ENCODE peak calls at places on chromosomes 12 and 14, in nine cellular contexts. One of them, this sample, is unnamed.

GRCh38 chr14:59897757-59898383 is 22.1 kb upstream of the LRRC9 start:
- DNase-seq in ovary: no peak
- DNase-seq in Caco-2: peak; percentile 36
- DNase-seq in GM20000: no peak
- DNase-seq in GM13977: peak; percentile 22
- DNase-seq in A549: peak; percentile 13
- DNase-seq in OCI-LY7: peak; percentile 18
- DNase-seq in SK-N-SH: peak; percentile 51
- DNase-seq in gastrocnemius medialis: no peak
- DNase-seq in this sample: peak; percentile 53

GRCh38 chr12:62709321-62709720 is 225.6 kb downstream of the PPM1H start:
- DNase-seq in SK-N-SH: no peak
- DNase-seq in A549: no peak
- DNase-seq in GM20000: no peak
- DNase-seq in gastrocnemius medialis: no peak
- DNase-seq in GM13977: no peak
- DNase-seq in Caco-2: no peak
- DNase-seq in ovary: no peak
- DNase-seq in OCI-LY7: no peak
- DNase-seq in this sample: no peak

GRCh38 chr14:63203618-63204406 is 431 bp upstream of the RHOJ start:
- DNase-seq in OCI-LY7: no peak
- DNase-seq in SK-N-SH: peak; percentile 34
- DNase-seq in GM20000: no peak
- DNase-seq in ovary: peak; percentile 84
- DNase-seq in gastrocnemius medialis: peak; percentile 65
- DNase-seq in GM13977: no peak
- DNase-seq in A549: no peak
- DNase-seq in Caco-2: peak; percentile 40
- DNase-seq in this sample: peak; percentile 76

GRCh38 chr12:80681-81190 is 14.2 kb downstream of the IQSEC3 start:
- DNase-seq in ovary: no peak
- DNase-seq in GM20000: no peak
- DNase-seq in GM13977: no peak
- DNase-seq in SK-N-SH: no peak
- DNase-seq in OCI-LY7: no peak
- DNase-seq in Caco-2: no peak
- DNase-seq in gastrocnemius medialis: no peak
- DNase-seq in A549: no peak
- DNase-seq in this sample: no peak

GRCh38 chr14:43244142-43244625 is 1262.9 kb downstream of the FSCB start:
- DNase-seq in A549: no peak
- DNase-seq in Caco-2: no peak
- DNase-seq in gastrocnemius medialis: no peak
- DNase-seq in GM13977: no peak
- DNase-seq in GM20000: no peak
- DNase-seq in OCI-LY7: no peak
- DNase-seq in SK-N-SH: no peak
- DNase-seq in ovary: no peak
- DNase-seq in this sample: no peak

GRCh38 chr14:60637490-60638452 is 11.5 kb downstream of the SIX1 start:
- DNase-seq in GM13977: no peak
- DNase-seq in OCI-LY7: no peak
- DNase-seq in GM20000: peak; percentile 25
- DNase-seq in Caco-2: no peak
- DNase-seq in A549: no peak
- DNase-seq in ovary: no peak
- DNase-seq in SK-N-SH: peak; percentile 67
- DNase-seq in gastrocnemius medialis: peak; percentile 40
- DNase-seq in this sample: peak; percentile 38

GRCh38 chr12:120055639-120056038 is 60.9 kb downstream of the RAB35 start:
- DNase-seq in A549: no peak
- DNase-seq in gastrocnemius medialis: no peak
- DNase-seq in GM13977: no peak
- DNase-seq in GM20000: no peak
- DNase-seq in SK-N-SH: no peak
- DNase-seq in Caco-2: no peak
- DNase-seq in OCI-LY7: no peak
- DNase-seq in ovary: no peak
- DNase-seq in this sample: no peak

GRCh38 chr14:77041837-77042557 is 13.5 kb upstream of the IRF2BPL start:
- DNase-seq in Caco-2: no peak
- DNase-seq in OCI-LY7: no peak
- DNase-seq in GM13977: no peak
- DNase-seq in gastrocnemius medialis: peak; percentile 89
- DNase-seq in A549: no peak
- DNase-seq in GM20000: no peak
- DNase-seq in SK-N-SH: no peak
- DNase-seq in ovary: peak; percentile 75
- DNase-seq in this sample: no peak

GRCh38 chr14:63418020-63418419 is 99.3 kb upstream of the GPHB5 start:
- DNase-seq in Caco-2: no peak
- DNase-seq in GM20000: peak; percentile 13
- DNase-seq in ovary: no peak
- DNase-seq in SK-N-SH: no peak
- DNase-seq in OCI-LY7: no peak
- DNase-seq in gastrocnemius medialis: no peak
- DNase-seq in A549: no peak
- DNase-seq in GM13977: no peak
- DNase-seq in this sample: no peak

GRCh38 chr12:93376436-93377251 is 1.1 kb upstream of the NUDT4 start:
- DNase-seq in GM20000: no peak
- DNase-seq in Caco-2: peak; percentile 59
- DNase-seq in gastrocnemius medialis: peak; percentile 26
- DNase-seq in GM13977: no peak
- DNase-seq in SK-N-SH: no peak
- DNase-seq in OCI-LY7: no peak
- DNase-seq in A549: no peak
- DNase-seq in ovary: peak; percentile 54
- DNase-seq in this sample: no peak

GRCh38 chr12:14999421-15000047 is 26.7 kb downstream of the PDE6H start:
- DNase-seq in gastrocnemius medialis: no peak
- DNase-seq in SK-N-SH: no peak
- DNase-seq in Caco-2: no peak
- DNase-seq in OCI-LY7: no peak
- DNase-seq in GM13977: no peak
- DNase-seq in A549: no peak
- DNase-seq in ovary: no peak
- DNase-seq in GM20000: no peak
- DNase-seq in this sample: no peak

GRCh38 chr14:54187439-54187838 is 209.4 kb upstream of the CDKN3 start:
- DNase-seq in GM20000: no peak
- DNase-seq in A549: no peak
- DNase-seq in GM13977: no peak
- DNase-seq in SK-N-SH: no peak
- DNase-seq in ovary: no peak
- DNase-seq in Caco-2: no peak
- DNase-seq in OCI-LY7: no peak
- DNase-seq in gastrocnemius medialis: no peak
- DNase-seq in this sample: no peak

GRCh38 chr14:80239631-80240030 is 28.3 kb upstream of the DIO2 start:
- DNase-seq in GM13977: no peak
- DNase-seq in gastrocnemius medialis: no peak
- DNase-seq in A549: no peak
- DNase-seq in OCI-LY7: no peak
- DNase-seq in Caco-2: no peak
- DNase-seq in ovary: no peak
- DNase-seq in GM20000: no peak
- DNase-seq in SK-N-SH: no peak
- DNase-seq in this sample: no peak

GRCh38 chr12:83945871-83946270 is 966.7 kb downstream of the SLC6A15 start:
- DNase-seq in A549: peak; percentile 4
- DNase-seq in SK-N-SH: no peak
- DNase-seq in Caco-2: no peak
- DNase-seq in gastrocnemius medialis: no peak
- DNase-seq in ovary: no peak
- DNase-seq in GM13977: no peak
- DNase-seq in OCI-LY7: no peak
- DNase-seq in GM20000: no peak
- DNase-seq in this sample: no peak

GRCh38 chr12:42024495-42024830 is 120.2 kb downstream of the GXYLT1 start:
- DNase-seq in gastrocnemius medialis: no peak
- DNase-seq in OCI-LY7: no peak
- DNase-seq in SK-N-SH: no peak
- DNase-seq in Caco-2: no peak
- DNase-seq in ovary: no peak
- DNase-seq in A549: no peak
- DNase-seq in GM20000: no peak
- DNase-seq in GM13977: no peak
- DNase-seq in this sample: no peak

GRCh38 chr14:52767058-52767833 is 24.2 kb downstream of the GNPNAT1 start:
- DNase-seq in ovary: no peak
- DNase-seq in GM13977: no peak
- DNase-seq in A549: no peak
- DNase-seq in gastrocnemius medialis: no peak
- DNase-seq in SK-N-SH: no peak
- DNase-seq in OCI-LY7: no peak
- DNase-seq in Caco-2: no peak
- DNase-seq in GM20000: no peak
- DNase-seq in this sample: no peak

GRCh38 chr14:23364604-23365352 is at the start of gene EFS:
- DNase-seq in SK-N-SH: peak; percentile 75
- DNase-seq in OCI-LY7: no peak
- DNase-seq in Caco-2: no peak
- DNase-seq in gastrocnemius medialis: no peak
- DNase-seq in ovary: peak; percentile 64
- DNase-seq in A549: no peak
- DNase-seq in GM13977: no peak
- DNase-seq in GM20000: no peak
- DNase-seq in this sample: no peak

GRCh38 chr12:64825143-64826011 is 930 bp downstream of the TBC1D30 start:
- DNase-seq in GM13977: peak; percentile 28
- DNase-seq in gastrocnemius medialis: no peak
- DNase-seq in OCI-LY7: no peak
- DNase-seq in GM20000: peak; percentile 34
- DNase-seq in Caco-2: no peak
- DNase-seq in A549: no peak
- DNase-seq in SK-N-SH: peak; percentile 64
- DNase-seq in ovary: no peak
- DNase-seq in this sample: peak; percentile 7

GRCh38 chr12:113852695-113853490 is 113.2 kb downstream of the RBM19 start:
- DNase-seq in GM13977: no peak
- DNase-seq in gastrocnemius medialis: no peak
- DNase-seq in Caco-2: no peak
- DNase-seq in GM20000: no peak
- DNase-seq in OCI-LY7: no peak
- DNase-seq in A549: no peak
- DNase-seq in SK-N-SH: no peak
- DNase-seq in ovary: no peak
- DNase-seq in this sample: no peak

GRCh38 chr12:26845057-26845666 is 12.2 kb upstream of the ITPR2 start:
- DNase-seq in GM20000: no peak
- DNase-seq in Caco-2: peak; percentile 67
- DNase-seq in ovary: peak; percentile 59
- DNase-seq in A549: peak; percentile 50
- DNase-seq in OCI-LY7: no peak
- DNase-seq in GM13977: no peak
- DNase-seq in SK-N-SH: peak; percentile 50
- DNase-seq in gastrocnemius medialis: peak; percentile 29
- DNase-seq in this sample: peak; percentile 72
- TF ChIP-seq CTCF in GM20000: no peak
- TF ChIP-seq CTCF in Caco-2: peak; percentile 91
- TF ChIP-seq CTCF in ovary: peak; percentile 18
- TF ChIP-seq CTCF in A549: peak; percentile 70
- TF ChIP-seq CTCF in OCI-LY7: peak; percentile 71
- TF ChIP-seq CTCF in GM13977: peak; percentile 46
- TF ChIP-seq CTCF in SK-N-SH: peak; percentile 58
- TF ChIP-seq CTCF in gastrocnemius medialis: peak; percentile 31
- TF ChIP-seq CTCF in this sample: peak; percentile 88

GRCh38 chr12:26133508-26133907 is 8.7 kb upstream of the BHLHE41 start:
- DNase-seq in SK-N-SH: no peak
- DNase-seq in ovary: no peak
- DNase-seq in gastrocnemius medialis: no peak
- DNase-seq in A549: no peak
- DNase-seq in GM20000: no peak
- DNase-seq in Caco-2: no peak
- DNase-seq in GM13977: no peak
- DNase-seq in OCI-LY7: no peak
- DNase-seq in this sample: no peak
- TF ChIP-seq CTCF in SK-N-SH: no peak
- TF ChIP-seq CTCF in ovary: no peak
- TF ChIP-seq CTCF in gastrocnemius medialis: no peak
- TF ChIP-seq CTCF in A549: no peak
- TF ChIP-seq CTCF in GM20000: no peak
- TF ChIP-seq CTCF in Caco-2: no peak
- TF ChIP-seq CTCF in GM13977: no peak
- TF ChIP-seq CTCF in OCI-LY7: no peak
- TF ChIP-seq CTCF in this sample: no peak

DNA sequence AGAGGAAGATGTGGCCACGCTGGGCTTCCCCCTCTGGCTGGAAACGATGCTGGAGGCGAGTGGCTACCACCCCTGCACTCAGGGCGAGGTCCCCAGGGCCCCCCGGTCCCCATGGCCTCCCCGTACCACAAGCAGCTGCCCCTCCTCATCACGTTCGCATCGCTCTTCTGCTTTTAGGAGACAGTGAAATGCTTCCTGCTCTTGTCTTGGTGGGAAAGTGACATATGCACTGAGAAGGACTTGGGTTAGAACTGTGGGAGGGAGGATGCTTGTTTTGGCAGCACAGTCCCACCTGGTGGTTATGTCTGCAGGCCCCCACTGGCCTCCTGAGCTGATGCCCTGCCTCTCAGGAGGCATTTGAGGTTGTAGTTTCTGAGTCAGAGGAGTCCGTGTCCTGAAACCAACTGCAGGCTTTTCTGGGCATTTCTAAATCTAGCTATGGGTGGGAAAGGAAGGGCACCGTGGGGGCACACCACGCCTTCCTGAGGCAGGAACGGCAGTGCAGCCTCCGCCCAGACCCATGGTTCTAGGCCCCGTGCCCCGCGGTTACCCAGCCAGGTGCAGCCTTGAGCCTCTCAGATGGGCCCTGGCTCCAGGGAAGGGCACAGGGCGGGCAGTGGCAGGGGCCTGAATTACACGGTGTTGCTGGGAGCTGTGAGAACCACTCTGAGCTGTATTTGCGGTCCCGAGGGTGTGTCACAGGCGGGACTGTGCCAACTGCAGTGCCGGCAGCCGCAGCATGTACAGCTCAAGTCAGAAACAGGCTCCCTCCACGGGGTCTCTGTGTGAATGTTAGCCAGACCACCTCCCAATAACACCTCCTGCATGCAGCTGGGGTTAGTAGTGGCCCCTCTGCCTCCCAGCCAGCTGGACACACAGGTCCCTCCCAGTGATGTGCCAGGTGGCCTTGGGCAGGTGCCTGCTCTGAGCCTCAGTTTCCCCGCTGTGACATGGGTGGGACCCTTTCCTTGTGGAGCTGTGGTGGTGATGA is 139.5 kb downstream of the ADGRD1 start:
- DNase-seq in OCI-LY7: peak; percentile 17
- DNase-seq in ovary: peak; percentile 13
- DNase-seq in gastrocnemius medialis: no peak
- DNase-seq in GM20000: peak; percentile 68
- DNase-seq in SK-N-SH: no peak
- DNase-seq in A549: no peak
- DNase-seq in Caco-2: peak; percentile 30
- DNase-seq in GM13977: peak; percentile 85
- DNase-seq in this sample: no peak
- TF ChIP-seq CTCF in OCI-LY7: no peak
- TF ChIP-seq CTCF in ovary: no peak
- TF ChIP-seq CTCF in gastrocnemius medialis: no peak
- TF ChIP-seq CTCF in GM20000: no peak
- TF ChIP-seq CTCF in SK-N-SH: no peak
- TF ChIP-seq CTCF in A549: no peak
- TF ChIP-seq CTCF in Caco-2: no peak
- TF ChIP-seq CTCF in GM13977: peak; percentile 39
- TF ChIP-seq CTCF in this sample: no peak

GRCh38 chr14:96264850-96265249 is 8.8 kb downstream of the BDKRB1 start:
- DNase-seq in OCI-LY7: no peak
- DNase-seq in SK-N-SH: no peak
- DNase-seq in GM13977: no peak
- DNase-seq in ovary: no peak
- DNase-seq in A549: no peak
- DNase-seq in GM20000: no peak
- DNase-seq in Caco-2: no peak
- DNase-seq in gastrocnemius medialis: no peak
- DNase-seq in this sample: no peak
- TF ChIP-seq CTCF in OCI-LY7: peak; percentile 24
- TF ChIP-seq CTCF in SK-N-SH: peak; percentile 58
- TF ChIP-seq CTCF in GM13977: peak; percentile 9
- TF ChIP-seq CTCF in ovary: no peak
- TF ChIP-seq CTCF in A549: peak; percentile 37
- TF ChIP-seq CTCF in GM20000: no peak
- TF ChIP-seq CTCF in Caco-2: peak; percentile 37
- TF ChIP-seq CTCF in gastrocnemius medialis: no peak
- TF ChIP-seq CTCF in this sample: no peak

This sample was measured in endothelial cell.